ENCODE peak calls at places on chromosome 1, in ten cellular contexts. O is stimulated activated CD4-positive, alpha-beta T cell treated with anti-CD3 and anti-CD28 coated beads, Interleukin-15, amount 100 ng/mL, for 24 hours; X is upper lobe of right lung; H is activated CD4-positive, alpha-beta T cell treated with anti-CD3 and anti-CD28 coated beads for 24 hours; N is HEK293T; D is CD8-positive, alpha-beta memory T cell; U is NAMALWA; J is amniotic stem cell; P is activated T-cell treated with anti-CD3 and anti-CD28 coated beads for 1 hour; R is cardiac muscle cell. I is an unnamed sample.

GRCh38 chr1:14149431-14149830 is 449.1 kb upstream of the KAZN start:
- DNase-seq in O (no peak), H (no peak), J (no peak), N (peak; percentile 51), P (no peak), U (no peak), D (no peak), R (no peak), X (no peak), I (no peak)

GRCh38 chr1:207423560-207424292 is 30.4 kb upstream of the CR2 start:
- DNase-seq in U (no peak), J (no peak), O (no peak), H (no peak), N (no peak), X (no peak), R (no peak), P (no peak), D (no peak), I (no peak)

GRCh38 chr1:11256299-11256698 is 6.1 kb downstream of the MTOR start:
- DNase-seq in D (no peak), X (no peak), H (no peak), P (no peak), R (no peak), U (no peak), N (no peak), J (no peak), O (no peak), I (no peak)

GRCh38 chr1:35433714-35434113 is 123.5 kb downstream of the KIAA0319L start:
- DNase-seq in X (no peak), P (no peak), O (no peak), R (no peak), N (no peak), D (no peak), H (no peak), J (no peak), U (no peak), I (no peak)

GRCh38 chr1:4690951-4691675 is 36.7 kb downstream of the AJAP1 start:
- DNase-seq in R (no peak), P (no peak), D (no peak), X (no peak), J (no peak), O (no peak), N (no peak), H (no peak), U (no peak), I (no peak)

GRCh38 chr1:234433563-234434285 is 45.3 kb downstream of the TARBP1 start:
- DNase-seq in R (no peak), H (no peak), P (no peak), O (no peak), D (no peak), N (no peak), X (no peak), J (peak; percentile 28), U (no peak), I (no peak)

GRCh38 chr1:230453377-230453776 is 27.2 kb upstream of the PGBD5 start:
- DNase-seq in N (no peak), R (no peak), X (no peak), H (no peak), P (no peak), D (no peak), J (no peak), U (no peak), O (no peak), I (no peak)

GRCh38 chr1:214747050-214747615 is 144.1 kb downstream of the CENPF start:
- DNase-seq in X (no peak), H (no peak), O (no peak), P (no peak), D (no peak), R (no peak), N (no peak), U (no peak), J (no peak), I (no peak)

GRCh38 chr1:55402676-55403464 is 187.7 kb upstream of the USP24 start:
- DNase-seq in N (no peak), J (peak; percentile 6), H (no peak), R (no peak), O (no peak), P (no peak), D (no peak), U (no peak), X (no peak), I (no peak)

GRCh38 chr1:34781071-34781843 is at the start of gene GJB3:
- DNase-seq in H (no peak), P (no peak), O (peak; percentile 37), J (no peak), N (no peak), R (peak; percentile 31), U (no peak), D (no peak), X (peak; percentile 72), I (no peak)

GRCh38 chr1:51264470-51264869 is 28.4 kb downstream of the RNF11 start:
- DNase-seq in P (no peak), N (no peak), R (no peak), O (no peak), U (no peak), X (no peak), J (peak; percentile 78), D (no peak), H (no peak), I (peak; percentile 70)

GRCh38 chr1:55965981-55966461 is 613.3 kb downstream of the PLPP3 start:
- DNase-seq in X (no peak), P (no peak), H (no peak), R (no peak), N (no peak), O (no peak), D (no peak), U (no peak), J (no peak), I (no peak)

GRCh38 chr1:54816951-54817350 is 15.8 kb upstream of the TTC22 start:
- DNase-seq in U (no peak), O (no peak), X (no peak), R (no peak), P (no peak), N (no peak), D (no peak), H (no peak), J (no peak), I (no peak)

GRCh38 chr1:112231331-112231730 is 164.7 kb upstream of the CTTNBP2NL start:
- DNase-seq in D (no peak), U (no peak), J (no peak), P (no peak), O (no peak), N (no peak), H (no peak), R (no peak), X (no peak), I (no peak)

GRCh38 chr1:247845693-247846017 is 4.0 kb upstream of the OR11L1 start:
- DNase-seq in U (no peak), O (no peak), N (no peak), X (no peak), D (no peak), H (no peak), R (no peak), J (no peak), P (no peak), I (no peak)

GRCh38 chr1:18932387-18932786 is 24.1 kb downstream of the IFFO2 start:
- DNase-seq in X (peak; percentile 79), H (no peak), O (no peak), U (no peak), J (no peak), D (no peak), R (no peak), P (no peak), N (no peak), I (no peak)

GRCh38 chr1:154726443-154726842 is 118.5 kb upstream of the ADAR start:
- DNase-seq in H (no peak), J (no peak), P (no peak), X (no peak), D (no peak), N (no peak), O (peak; percentile 56), R (no peak), U (no peak), I (no peak)

GRCh38 chr1:161177112-161177935 is at the start of gene B4GALT3:
- DNase-seq in H (peak; percentile 96), D (peak; percentile 92), N (peak; percentile 99), O (peak; percentile 97), P (peak; percentile 93), U (peak; percentile 96), R (peak; percentile 92), J (peak; percentile 27), X (peak; percentile 96), I (no peak)

GRCh38 chr1:229430761-229431269 is 3.1 kb downstream of the ACTA1 start:
- DNase-seq in X (peak; percentile 74), D (no peak), O (peak; percentile 56), H (no peak), U (no peak), R (peak; percentile 90), P (peak; percentile 30), J (no peak), N (peak; percentile 35), I (no peak)

GRCh38 chr1:113405573-113405972 is 15.3 kb downstream of the MAGI3 start:
- DNase-seq in N (no peak), H (no peak), X (no peak), J (no peak), P (no peak), O (no peak), D (no peak), U (no peak), R (no peak), I (no peak)

GRCh38 chr1:205610036-205610435 is 21.8 kb downstream of the ELK4 start:
- DNase-seq in J (no peak), R (no peak), X (no peak), D (no peak), O (no peak), H (no peak), N (no peak), P (no peak), U (no peak), I (no peak)

GRCh38 chr1:37556712-37557196 is at the start of gene DNALI1:
- DNase-seq in H (no peak), X (peak; percentile 94), O (peak; percentile 41), U (peak; percentile 41), P (no peak), D (no peak), R (peak; percentile 95), J (peak; percentile 34), N (peak; percentile 79), I (no peak)

GRCh38 chr1:248905662-248905948 is 430 bp upstream of the PGBD2 start:
- DNase-seq in D (no peak), U (no peak), R (no peak), N (no peak), P (no peak), X (no peak), J (no peak), O (no peak), H (no peak), I (no peak)

GRCh38 chr1:216005916-216006315 is 417.3 kb downstream of the USH2A start:
- DNase-seq in X (no peak), H (no peak), U (no peak), N (no peak), O (no peak), P (no peak), R (no peak), J (no peak), D (no peak), I (no peak)

GRCh38 chr1:234478152-234478480 is 863 bp downstream of the TARBP1 start:
- DNase-seq in O (peak; percentile 81), J (no peak), P (peak; percentile 55), U (peak; percentile 62), X (peak; percentile 90), R (peak; percentile 73), H (peak; percentile 51), D (peak; percentile 47), N (peak; percentile 77), I (no peak)

I was measured in HFF-Myc.